ENCODE peak calls at places on chromosomes 5 and 9, in six cellular contexts. Q is H1, E is SK-N-SH, T is K562, G is HCT116, R is HepG2. Z is an unnamed sample.

GRCh38 chr5:181190711-181191525 is 14.1 kb downstream of the TRIM7 start:
- DNase-seq in T (no peak), G (no peak), E (peak; percentile 65), R (no peak), Q (no peak), Z (no peak)

GRCh38 chr5:99169309-99169708 is 240.5 kb upstream of the CHD1 start:
- DNase-seq in E (no peak), G (peak; percentile 8), R (no peak), T (no peak), Q (no peak), Z (peak; percentile 6)

GRCh38 chr9:73050887-73051550 is 98.2 kb upstream of the ALDH1A1 start:
- DNase-seq in R (peak; percentile 59), Q (no peak), E (no peak), G (peak; percentile 7), T (no peak), Z (no peak)

GRCh38 chr5:133382661-133383579 is 229.4 kb downstream of the FSTL4 start:
- DNase-seq in R (no peak), G (no peak), Q (no peak), T (no peak), E (no peak), Z (no peak)

GRCh38 chr9:121574771-121575519 is 75.3 kb upstream of the GGTA1 start:
- DNase-seq in G (no peak), T (no peak), E (no peak), R (no peak), Q (no peak), Z (no peak)

GRCh38 chr5:133050500-133050899 is 1.3 kb upstream of the HSPA4 start:
- DNase-seq in R (no peak), E (no peak), Q (no peak), T (no peak), G (no peak), Z (no peak)

GRCh38 chr5:38008198-38008597 is 168.4 kb upstream of the GDNF start:
- DNase-seq in E (no peak), G (no peak), T (no peak), R (no peak), Q (no peak), Z (no peak)

GRCh38 chr5:109901628-109901981 is 211.9 kb downstream of the MAN2A1 start:
- DNase-seq in Q (no peak), G (no peak), R (no peak), T (no peak), E (no peak), Z (no peak)

GRCh38 chr5:153813871-153814270 is 224.8 kb downstream of the FAM114A2 start:
- DNase-seq in G (no peak), R (no peak), Q (no peak), E (no peak), T (no peak), Z (no peak)

GRCh38 chr5:68419637-68420452 is 204.3 kb downstream of the PIK3R1 start:
- DNase-seq in R (no peak), E (no peak), Q (no peak), T (peak; percentile 74), G (no peak), Z (no peak)

GRCh38 chr5:106940301-106940846 is 730.4 kb downstream of the EFNA5 start:
- DNase-seq in G (no peak), T (no peak), R (no peak), Q (no peak), E (no peak), Z (no peak)

GRCh38 chr5:66840527-66841013 is 244.4 kb downstream of the MAST4 start:
- DNase-seq in E (no peak), Q (no peak), T (no peak), G (no peak), R (peak; percentile 29), Z (no peak)

GRCh38 chr9:89482950-89483349 is 15.0 kb downstream of the SEMA4D start:
- DNase-seq in E (no peak), G (no peak), T (no peak), R (no peak), Q (no peak), Z (no peak)

GRCh38 chr9:96087669-96088299 is 212.3 kb downstream of the ERCC6L2 start:
- DNase-seq in Q (peak; percentile 19), T (no peak), E (no peak), R (no peak), G (no peak), Z (no peak)

GRCh38 chr5:136047858-136048257 is 19.1 kb downstream of the TGFBI start:
- DNase-seq in T (no peak), G (no peak), Q (no peak), E (no peak), R (no peak), Z (no peak)

GRCh38 chr5:607541-608285 is 4.4 kb upstream of the CEP72 start:
- DNase-seq in G (no peak), Q (no peak), T (no peak), E (no peak), R (no peak), Z (no peak)

GRCh38 chr5:74016373-74016772 is 390.4 kb downstream of the ARHGEF28 start:
- DNase-seq in G (peak; percentile 27), Q (no peak), R (peak; percentile 5), E (no peak), T (peak; percentile 78), Z (no peak)

GRCh38 chr9:33320568-33321261 is 30.4 kb downstream of the NFX1 start:
- DNase-seq in Q (no peak), R (no peak), E (no peak), T (no peak), G (no peak), Z (no peak)

GRCh38 chr5:35035271-35035670 is 12.5 kb downstream of the AGXT2 start:
- DNase-seq in T (no peak), R (no peak), G (no peak), Q (no peak), E (no peak), Z (no peak)

GRCh38 chr5:134070979-134071849 is 43.3 kb upstream of the TCF7 start:
- DNase-seq in E (no peak), Q (no peak), T (peak; percentile 42), R (peak; percentile 72), G (no peak), Z (no peak)

GRCh38 chr9:72982161-72982799 is 29.4 kb upstream of the ALDH1A1 start:
- DNase-seq in T (no peak), G (no peak), E (no peak), R (no peak), Q (no peak), Z (no peak)

GRCh38 chr9:109862452-109862851 is 82.5 kb downstream of the PALM2AKAP2 start:
- DNase-seq in G (no peak), R (no peak), T (no peak), Q (no peak), E (no peak), Z (no peak)

GRCh38 chr5:80865547-80865946 is 94.6 kb upstream of the RASGRF2 start:
- DNase-seq in Q (no peak), G (no peak), E (no peak), R (no peak), T (no peak), Z (no peak)

GRCh38 chr9:137446851-137447471 is 5.8 kb upstream of the ENTPD8 start:
- DNase-seq in T (no peak), R (no peak), G (no peak), Q (no peak), E (no peak), Z (no peak)

GRCh38 chr5:15300141-15300540 is 199.8 kb upstream of the FBXL7 start:
- DNase-seq in Q (no peak), T (no peak), G (no peak), R (no peak), E (no peak), Z (no peak)

GRCh38 chr9:36818242-36818938 is 215.7 kb downstream of the PAX5 start:
- DNase-seq in R (no peak), E (no peak), G (no peak), Q (no peak), T (peak; percentile 10), Z (no peak)
- TF ChIP-seq JUND in R (no peak), E (no peak), G (no peak), Q (no peak), T (no peak), Z (no peak)

DNA sequence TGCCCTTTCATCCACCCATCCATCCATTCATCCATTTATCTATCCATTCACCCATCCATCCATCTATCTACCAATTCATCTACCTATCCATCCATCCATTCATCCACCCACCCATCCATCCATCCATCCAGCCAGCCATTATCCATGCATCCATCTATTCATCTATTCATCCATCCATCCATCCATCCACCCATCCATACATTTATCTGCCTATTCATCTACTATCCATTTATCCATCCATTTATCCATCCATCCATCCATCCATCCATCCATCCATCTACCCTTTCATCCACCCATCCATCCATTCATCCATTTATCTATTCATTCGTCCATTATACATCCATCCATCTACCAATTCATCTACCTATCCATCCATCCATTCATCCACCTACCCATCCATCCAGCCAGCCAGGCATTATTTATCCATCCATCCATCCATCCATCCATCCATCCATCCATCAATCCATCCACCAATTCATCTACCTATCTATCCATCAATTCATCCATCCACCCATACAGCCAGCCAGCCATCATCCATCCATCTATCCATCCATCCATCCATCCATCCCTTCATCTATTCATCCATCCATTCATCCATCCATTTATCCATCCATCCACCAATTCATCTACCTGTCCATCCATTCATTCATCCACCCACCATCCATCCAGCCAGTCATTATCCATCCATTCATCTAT is 10.2 kb downstream of the COL27A1 start:
- DNase-seq in T (no peak), Q (no peak), G (no peak), R (no peak), E (no peak), Z (no peak)
- TF ChIP-seq JUND in T (no peak), Q (no peak), G (no peak), R (no peak), E (no peak), Z (no peak)

GRCh38 chr9:102867488-102867887 is 127.6 kb upstream of the CYLC2 start:
- DNase-seq in G (no peak), T (no peak), R (peak; percentile 1), E (no peak), Q (no peak), Z (no peak)
- TF ChIP-seq JUND in G (no peak), T (no peak), R (no peak), E (no peak), Q (no peak), Z (no peak)

GRCh38 chr5:63398346-63398745 is 563.9 kb downstream of the HTR1A start:
- DNase-seq in E (no peak), R (no peak), G (no peak), Q (peak; percentile 39), T (no peak), Z (no peak)

GRCh38 chr5:63400079-63400478 is 562.2 kb downstream of the HTR1A start:
- DNase-seq in Q (no peak), R (no peak), T (no peak), G (no peak), E (no peak), Z (peak; percentile 12)

DNA sequence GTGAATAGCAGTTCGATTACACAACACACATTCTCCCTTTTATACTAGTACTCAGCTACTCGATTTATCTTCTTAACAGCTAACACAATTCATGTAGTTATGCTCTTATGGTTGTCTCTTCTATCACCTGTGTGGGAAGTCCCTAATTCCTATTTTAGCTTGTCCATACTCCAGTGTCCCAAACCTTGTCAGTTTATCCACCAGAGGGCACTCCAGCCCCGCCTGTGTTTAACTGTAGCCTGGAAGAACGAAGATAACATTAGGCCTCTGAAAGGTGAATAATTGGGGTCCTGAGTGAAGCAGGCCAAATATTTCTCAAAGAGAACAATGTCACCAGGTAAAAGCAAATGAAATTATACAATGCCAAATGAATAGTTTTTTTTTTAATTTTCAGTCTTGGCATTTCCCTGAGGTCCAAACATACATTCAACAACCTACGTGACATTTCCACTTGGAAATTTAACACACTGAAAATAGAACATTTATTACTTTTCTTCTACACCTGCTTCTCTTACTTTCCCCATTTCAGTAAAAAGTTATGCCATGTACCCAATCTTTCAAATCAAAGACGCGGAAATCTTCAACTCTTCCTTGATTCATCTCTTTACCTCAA is 560.7 kb downstream of the HTR1A start:
- DNase-seq in Q (no peak), E (peak; percentile 27), T (peak; percentile 38), R (peak; percentile 35), G (peak; percentile 6), Z (peak; percentile 76)
- TF ChIP-seq JUND in Q (no peak), E (no peak), T (no peak), R (no peak), G (no peak), Z (no peak)

Z was measured in T47D.